ENCODE peak calls at places on chromosomes 6 and 20, in ten cellular contexts. L is brain microvascular endothelial cell; U is naive thymus-derived CD8-positive, alpha-beta T cell; S is GDM1; H is AG08395; D is non-pigmented ciliary epithelial cell; Q is stimulated activated CD8-positive, alpha-beta memory T cell treated with anti-CD3 and anti-CD28 coated beads, Interleukin-12 subunit alpha, Interleukin-12 subunit beta, amount 100 ng/mL, for 1 hour; W is A549; E is BE2C; C is NCI-H2081. O is an unnamed sample.

GRCh38 chr6:127938701-127939100 is 37.8 kb upstream of the THEMIS start:
- DNase-seq in L (peak), U (no peak), S (no peak), H (peak), D (no peak), Q (no peak), W (peak), E (no peak), C (no peak), O (no peak)

GRCh38 chr6:12293234-12293930 is 3.2 kb downstream of the EDN1 start:
- DNase-seq in L (no peak), U (no peak), S (no peak), H (no peak), D (no peak), Q (no peak), W (no peak), E (no peak), C (no peak), O (no peak)

GRCh38 chr6:26629373-26629772 is 30.2 kb downstream of the ZNF322 start:
- DNase-seq in L (no peak), U (no peak), S (no peak), H (no peak), D (no peak), Q (no peak), W (no peak), E (no peak), C (no peak), O (no peak)

GRCh38 chr6:34414999-34415858 is 10.6 kb downstream of the RPS10 start:
- DNase-seq in L (peak), U (peak), S (peak), H (peak), D (no peak), Q (peak), W (peak), E (peak), C (peak), O (peak)

GRCh38 chr6:42410861-42411260 is 40.9 kb downstream of the TRERF1 start:
- DNase-seq in L (no peak), U (no peak), S (no peak), H (no peak), D (no peak), Q (no peak), W (no peak), E (no peak), C (no peak), O (no peak)

GRCh38 chr20:61253640-61254511 is 1.8 kb downstream of the CDH4 start:
- DNase-seq in L (no peak), U (no peak), S (no peak), H (peak), D (no peak), Q (no peak), W (peak), E (peak), C (no peak), O (no peak)

GRCh38 chr20:13054011-13054410 is 45.2 kb downstream of the SPTLC3 start:
- DNase-seq in L (no peak), U (no peak), S (no peak), H (no peak), D (no peak), Q (no peak), W (no peak), E (no peak), C (no peak), O (no peak)

GRCh38 chr6:85632164-85632942 is 10.3 kb downstream of the SYNCRIP start:
- DNase-seq in L (no peak), U (no peak), S (no peak), H (no peak), D (no peak), Q (no peak), W (no peak), E (no peak), C (no peak), O (no peak)

GRCh38 chr20:3927486-3928291 is 38.5 kb downstream of the PANK2 start:
- DNase-seq in L (no peak), U (no peak), S (no peak), H (peak), D (no peak), Q (no peak), W (no peak), E (no peak), C (peak), O (no peak)

GRCh38 chr6:126662966-126663365 is 323.1 kb downstream of the CENPW start:
- DNase-seq in L (no peak), U (no peak), S (no peak), H (no peak), D (no peak), Q (no peak), W (no peak), E (no peak), C (no peak), O (no peak)